ENCODE peak calls at places on chromosomes 11 and 22, in six cellular contexts. R is adipocyte, T is epithelial cell of esophagus, A is heart right ventricle, S is PC-9, P is fibroblast of lung. K is an unnamed sample.

GRCh38 chr22:37818397-37819099 is 4.6 kb upstream of the GALR3 start:
- DNase-seq in R (peak), T (peak), A (peak), S (no peak), P (peak), K (no peak)

GRCh38 chr22:36940676-36941075 is 27.2 kb downstream of the CSF2RB start:
- DNase-seq in R (no peak), T (no peak), A (no peak), S (no peak), P (no peak), K (no peak)

GRCh38 chr11:44427432-44427831 is 117.5 kb upstream of the ALX4 start:
- DNase-seq in R (no peak), T (no peak), A (no peak), S (no peak), P (no peak), K (no peak)

GRCh38 chr22:42670921-42671709 is 21.9 kb upstream of the CYB5R3 start:
- DNase-seq in R (no peak), T (no peak), A (peak), S (no peak), P (no peak), K (no peak)

GRCh38 chr11:47412152-47412746 is 3.9 kb downstream of the SLC39A13 start:
- DNase-seq in R (peak), T (peak), A (no peak), S (no peak), P (no peak), K (no peak)

GRCh38 chr11:69292221-69292648 is 1.7 kb upstream of the MYEOV start:
- DNase-seq in R (peak), T (peak), A (no peak), S (no peak), P (no peak), K (no peak)

GRCh38 chr11:113906038-113906437 is 1.4 kb downstream of the HTR3B start:
- DNase-seq in R (peak), T (peak), A (no peak), S (peak), P (peak), K (no peak)

GRCh38 chr11:118194835-118195627 is 18.6 kb upstream of the SCN2B start:
- DNase-seq in R (peak), T (peak), A (peak), S (peak), P (peak), K (peak)

GRCh38 chr11:58070585-58070984 is 39.8 kb downstream of the OR6Q1 start:
- DNase-seq in R (no peak), T (no peak), A (no peak), S (no peak), P (no peak), K (no peak)

GRCh38 chr11:113796663-113797259 is 17.2 kb downstream of the CLDN25 start:
- DNase-seq in R (peak), T (peak), A (peak), S (no peak), P (peak), K (no peak)

GRCh38 chr11:4480577-4481539 is 1.6 kb upstream of the OR52K1 start:
- DNase-seq in R (peak), T (peak), A (no peak), S (peak), P (peak), K (no peak)

GRCh38 chr11:35179466-35180135 is 40.6 kb downstream of the CD44 start:
- DNase-seq in R (peak), T (no peak), A (no peak), S (no peak), P (peak), K (no peak)

GRCh38 chr11:130738618-130739017 is 177.7 kb downstream of the SNX19 start:
- DNase-seq in R (peak), T (no peak), A (no peak), S (no peak), P (peak), K (no peak)

GRCh38 chr11:102402556-102402955 is 50.0 kb downstream of the TMEM123 start:
- DNase-seq in R (no peak), T (no peak), A (no peak), S (no peak), P (no peak), K (no peak)

GRCh38 chr11:5556596-5557188 is 8.4 kb upstream of the OR52H1 start:
- DNase-seq in R (no peak), T (no peak), A (no peak), S (no peak), P (no peak), K (no peak)

GRCh38 chr22:49300241-49300640 is 527.4 kb downstream of the BRD1 start:
- DNase-seq in R (no peak), T (no peak), A (no peak), S (no peak), P (no peak), K (no peak)

GRCh38 chr11:35951659-35952058 is 7.8 kb downstream of the LDLRAD3 start:
- DNase-seq in R (no peak), T (no peak), A (no peak), S (no peak), P (no peak), K (no peak)

GRCh38 chr11:12769834-12770345 is 95.7 kb downstream of the TEAD1 start:
- DNase-seq in R (peak), T (peak), A (no peak), S (peak), P (peak), K (peak)

GRCh38 chr11:83282084-83282716 is 4.0 kb downstream of the CCDC90B start:
- DNase-seq in R (peak), T (no peak), A (no peak), S (no peak), P (peak), K (no peak)

GRCh38 chr11:5719703-5720495 is 16.3 kb upstream of the OR56B1 start:
- DNase-seq in R (peak), T (no peak), A (no peak), S (no peak), P (peak), K (no peak)

GRCh38 chr11:47130541-47130940 is 46.1 kb downstream of the ARFGAP2 start:
- DNase-seq in R (no peak), T (no peak), A (peak), S (no peak), P (no peak), K (no peak)

GRCh38 chr22:27466229-27466628 is 335.3 kb downstream of the MN1 start:
- DNase-seq in R (peak), T (no peak), A (no peak), S (peak), P (no peak), K (no peak)

GRCh38 chr22:36344106-36344827 is 43.5 kb downstream of the MYH9 start:
- DNase-seq in R (no peak), T (peak), A (no peak), S (no peak), P (no peak), K (no peak)

GRCh38 chr11:84503503-84503902 is 1123.6 kb downstream of the DLG2 start:
- DNase-seq in R (no peak), T (no peak), A (no peak), S (no peak), P (no peak), K (no peak)

GRCh38 chr22:37920131-37920530 is 14.0 kb downstream of the MICALL1 start:
- DNase-seq in R (no peak), T (no peak), A (no peak), S (no peak), P (no peak), K (no peak)

GRCh38 chr11:19597876-19598275 is 114.8 kb upstream of the NAV2 start:
- DNase-seq in R (no peak), T (no peak), A (no peak), S (no peak), P (peak), K (no peak)

GRCh38 chr22:43002198-43002577 is 12.8 kb downstream of the PACSIN2 start:
- DNase-seq in R (peak), T (peak), A (no peak), S (peak), P (peak), K (peak)

GRCh38 chr11:15815246-15816209 is 540.8 kb downstream of the SOX6 start:
- DNase-seq in R (peak), T (peak), A (no peak), S (no peak), P (peak), K (no peak)

DNA sequence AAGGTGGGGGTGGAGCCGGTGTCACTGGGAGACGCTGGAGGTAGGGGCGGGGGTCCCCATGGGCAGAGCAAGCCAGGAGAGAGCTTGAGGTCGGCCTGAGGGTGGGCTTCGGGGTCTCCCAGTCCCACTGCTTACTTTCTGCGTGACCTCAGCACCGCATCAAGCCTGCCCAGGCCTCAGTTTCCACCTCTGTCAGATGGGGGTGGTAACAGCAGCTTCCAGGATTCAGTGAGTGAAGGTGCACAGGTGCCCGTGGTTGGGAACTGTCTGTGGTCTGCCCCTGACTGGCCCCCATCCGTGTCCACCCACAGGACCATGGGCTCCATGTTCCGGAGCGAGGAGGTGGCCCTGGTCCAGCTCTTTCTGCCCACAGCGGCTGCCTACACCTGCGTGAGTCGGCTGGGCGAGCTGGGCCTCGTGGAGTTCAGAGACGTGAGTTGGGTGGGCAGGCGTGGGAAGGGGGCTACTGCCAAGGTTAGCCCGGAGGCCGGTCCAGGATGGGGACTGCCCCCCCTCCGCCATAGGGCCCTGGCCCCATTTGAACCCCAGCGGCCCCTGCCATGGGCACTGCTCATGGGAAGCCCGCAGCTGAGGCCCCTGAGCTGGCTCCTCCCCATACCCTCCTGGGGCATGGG is 2.2 kb downstream of the TCIRG1 start:
- DNase-seq in R (no peak), T (no peak), A (no peak), S (no peak), P (no peak), K (no peak)
- H3K4me3 ChIP-seq in R (peak), T (peak), A (peak), S (peak), P (peak), K (peak)

GRCh38 chr11:79610139-79610538 is 169.3 kb upstream of the TENM4 start:
- DNase-seq in R (no peak), T (peak), A (no peak), S (no peak), P (no peak), K (no peak)
- H3K4me3 ChIP-seq in R (no peak), T (no peak), A (no peak), S (no peak), P (no peak), K (no peak)

GRCh38 chr11:62508336-62509058 is 38.1 kb downstream of the AHNAK start:
- DNase-seq in R (peak), T (peak), A (peak), S (peak), P (peak), K (peak)
- H3K4me3 ChIP-seq in R (peak), T (no peak), A (no peak), S (peak), P (no peak), K (peak)

DNA sequence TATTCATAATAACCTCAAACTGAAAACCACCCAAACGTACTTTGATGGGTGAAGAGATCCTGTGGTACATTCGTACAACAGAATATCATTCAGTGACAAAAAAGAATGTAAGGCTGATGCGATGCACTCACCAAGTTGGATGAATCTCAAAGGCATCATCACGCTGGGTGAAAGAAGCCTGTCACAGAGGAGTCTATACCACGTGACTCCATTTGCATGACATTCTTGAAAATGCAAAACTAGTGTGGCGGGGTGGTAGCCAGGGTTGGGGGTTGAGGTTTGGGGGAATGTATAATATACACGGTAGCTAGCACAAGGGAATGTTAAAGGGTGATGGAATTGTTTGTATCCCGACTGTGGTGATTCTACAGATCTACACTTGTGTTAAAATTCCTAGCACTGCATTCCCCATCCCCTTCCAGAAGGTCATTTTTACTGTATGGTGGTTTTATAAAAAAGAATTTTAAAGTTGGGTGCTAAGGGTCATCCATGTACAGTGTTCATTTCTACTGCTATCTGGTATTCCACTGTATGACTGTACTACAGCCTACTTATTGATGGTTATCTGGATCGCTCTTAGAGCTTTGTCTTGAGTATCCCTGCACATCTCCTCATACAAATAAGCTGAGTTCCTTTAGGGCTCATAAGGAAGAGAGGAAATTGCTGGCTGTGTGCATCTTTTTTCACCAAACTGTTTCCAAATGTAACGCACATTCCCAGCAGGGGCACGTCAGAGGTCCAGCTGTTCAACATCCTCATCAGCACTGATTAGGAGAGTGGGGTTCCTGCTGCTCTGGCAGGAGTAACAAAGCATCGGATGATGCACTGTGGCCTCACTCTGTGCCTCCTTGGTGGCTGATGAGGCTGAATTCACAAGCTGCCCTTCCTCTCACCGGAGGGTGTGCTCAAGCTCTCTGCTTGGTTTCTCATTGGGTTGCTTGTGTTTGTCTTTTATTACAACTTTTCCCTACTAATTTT is 35.2 kb upstream of the SLC25A1 start:
- DNase-seq in R (no peak), T (no peak), A (no peak), S (no peak), P (no peak), K (no peak)
- H3K4me3 ChIP-seq in R (no peak), T (no peak), A (no peak), S (no peak), P (no peak), K (no peak)

DNA sequence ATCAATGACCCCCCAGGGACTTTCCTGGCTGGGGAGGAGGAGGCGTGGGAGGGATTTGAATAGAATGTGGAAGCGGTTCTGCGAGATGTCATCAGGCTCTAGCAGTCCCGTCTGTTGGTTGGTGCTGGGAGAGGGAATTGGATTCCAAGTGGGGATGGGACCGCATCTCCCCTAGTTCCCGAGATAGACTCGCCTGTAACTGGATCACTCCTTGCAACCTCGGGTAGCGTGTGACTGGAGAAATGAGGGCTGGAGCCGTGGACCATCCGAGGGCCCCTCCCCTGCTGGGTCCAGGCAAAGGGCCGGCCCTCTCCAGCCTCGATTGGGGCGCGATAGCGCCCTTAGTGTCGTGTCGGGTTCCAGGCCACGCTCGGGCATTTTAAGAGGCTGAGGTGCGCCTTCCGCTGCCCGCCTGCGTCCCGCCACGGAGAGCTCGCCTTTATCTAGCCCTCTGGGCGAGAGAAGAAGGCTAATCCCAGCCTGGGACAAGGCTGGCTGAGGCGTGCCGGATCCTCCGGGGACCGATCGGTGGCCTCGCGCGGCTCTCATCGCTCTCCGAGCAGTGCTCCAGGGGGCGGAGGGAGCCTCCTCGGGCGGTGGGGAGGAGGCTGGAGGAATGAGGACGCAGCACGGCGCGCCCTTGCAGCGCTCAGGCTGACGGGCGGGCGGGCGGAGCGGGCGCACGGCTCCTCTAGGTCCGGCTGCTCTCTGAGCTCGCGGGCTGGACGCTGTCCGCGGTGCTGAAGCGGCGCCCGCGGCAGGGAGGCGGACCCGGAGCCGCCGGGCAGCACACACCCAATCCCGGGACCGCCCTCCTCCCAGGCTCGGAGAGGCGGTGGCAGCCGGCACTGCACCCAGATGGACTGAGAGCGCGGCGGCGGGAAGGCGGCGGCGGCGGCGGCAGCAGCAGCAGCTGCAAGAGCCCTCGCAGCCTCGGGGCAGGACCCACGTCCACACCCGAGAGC is 107.8 kb downstream of the OSBP2 start:
- DNase-seq in R (peak), T (peak), A (peak), S (peak), P (peak), K (peak)
- H3K4me3 ChIP-seq in R (peak), T (peak), A (no peak), S (peak), P (no peak), K (peak)

GRCh38 chr11:67445515-67445914 is 2.2 kb upstream of the CORO1B start:
- DNase-seq in R (no peak), T (no peak), A (no peak), S (no peak), P (no peak), K (no peak)

GRCh38 chr11:67441082-67441683 is 2.1 kb downstream of the CORO1B start:
- DNase-seq in R (no peak), T (no peak), A (no peak), S (no peak), P (no peak), K (no peak)

GRCh38 chr11:67441731-67442401 is 1.4 kb downstream of the CORO1B start:
- DNase-seq in R (no peak), T (no peak), A (no peak), S (no peak), P (no peak), K (no peak)

GRCh38 chr11:67440229-67441081 is 2.8 kb downstream of the CORO1B start:
- DNase-seq in R (no peak), T (no peak), A (no peak), S (no peak), P (no peak), K (no peak)

GRCh38 chr11:67442504-67443398 is 525 bp downstream of the CORO1B start:
- DNase-seq in R (no peak), T (no peak), A (no peak), S (no peak), P (no peak), K (no peak)
- H3K4me3 ChIP-seq in R (peak), T (peak), A (peak), S (peak), P (peak), K (peak)

DNA sequence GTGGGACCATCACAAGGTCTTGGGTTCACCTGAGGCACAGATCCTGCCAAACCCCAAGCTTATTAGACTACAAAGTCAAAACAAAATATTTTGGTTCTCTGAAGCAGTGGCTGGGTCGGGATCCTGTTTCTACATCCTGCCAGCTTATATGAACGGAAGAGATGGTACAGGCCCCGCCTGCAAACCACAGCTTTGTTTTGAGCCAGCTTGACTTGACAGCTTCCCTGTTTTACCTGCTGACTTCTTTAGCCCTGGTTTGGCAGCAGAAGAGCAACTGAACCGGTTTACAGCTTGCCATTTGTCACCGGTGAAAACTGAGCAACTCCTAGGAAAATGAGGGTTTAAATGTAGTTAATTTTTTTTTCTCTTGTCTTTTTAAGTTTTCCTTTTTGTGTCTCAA is 11.4 kb downstream of the PACS1 start:
- DNase-seq in R (peak), T (peak), A (peak), S (peak), P (peak), K (no peak)
- H3K4me3 ChIP-seq in R (no peak), T (peak), A (no peak), S (peak), P (no peak), K (no peak)

DNA sequence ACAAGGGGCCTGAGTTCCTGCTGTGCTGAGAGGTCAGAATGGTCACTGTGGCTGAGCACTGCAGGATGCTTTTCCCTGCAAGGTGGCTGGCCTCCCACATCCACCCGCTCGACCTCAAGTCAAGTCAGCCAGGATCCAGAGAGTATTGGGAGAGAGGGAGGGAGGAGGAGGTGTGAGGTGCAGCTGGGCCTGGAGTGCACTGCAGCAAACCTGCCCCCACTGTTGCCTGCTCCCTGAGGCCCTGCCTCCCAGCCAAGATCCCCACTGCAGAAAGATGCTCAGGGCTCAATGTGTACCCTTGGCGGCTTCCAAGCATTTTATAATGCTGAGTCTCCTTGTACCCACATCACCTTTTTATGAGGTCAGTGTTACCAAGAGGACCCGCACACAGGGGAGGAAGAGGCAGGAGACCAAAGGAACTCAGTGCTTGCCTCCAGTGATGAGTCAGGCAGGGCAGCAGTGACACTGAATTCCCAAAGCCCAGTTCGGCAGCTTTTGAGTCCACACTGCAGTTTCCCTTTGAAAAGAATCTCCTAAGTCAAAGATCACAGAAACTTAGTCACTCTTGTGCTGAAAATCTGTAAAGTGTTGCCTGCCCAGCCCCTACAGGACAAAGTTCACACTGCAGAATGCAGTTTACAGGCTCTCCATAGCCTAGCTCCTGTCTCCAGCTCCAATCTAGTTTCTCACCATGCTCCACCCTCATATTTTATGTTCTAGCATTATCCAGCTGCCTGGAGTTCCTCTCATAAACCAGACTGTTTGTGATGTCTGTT is 3.1 kb downstream of the ENDOD1 start:
- DNase-seq in R (peak), T (peak), A (no peak), S (peak), P (peak), K (no peak)
- H3K4me3 ChIP-seq in R (peak), T (no peak), A (no peak), S (no peak), P (no peak), K (no peak)

GRCh38 chr22:23144432-23144831 is 845 bp upstream of the RAB36 start:
- DNase-seq in R (no peak), T (no peak), A (no peak), S (no peak), P (no peak), K (no peak)
- H3K4me3 ChIP-seq in R (no peak), T (no peak), A (no peak), S (peak), P (no peak), K (no peak)

K was measured in AG04449.